ENCODE peak calls at places on chromosome 20, in five cellular contexts. One of them, this sample, is unnamed.
A peak's percentile ranks its signal among the peaks of the same experiment; 100 is the strongest.

GRCh38 chr20:35030136-35030535 is 62.5 kb downstream of the TRPC4AP start:
- DNase-seq in cardiac muscle cell: no peak
- DNase-seq in colonic mucosa: no peak
- DNase-seq in lung: no peak
- DNase-seq in upper lobe of right lung: no peak
- DNase-seq in this sample: no peak

GRCh38 chr20:19285424-19285823 is 73.0 kb downstream of the SLC24A3 start:
- DNase-seq in colonic mucosa: no peak
- DNase-seq in cardiac muscle cell: no peak
- DNase-seq in upper lobe of right lung: no peak
- DNase-seq in lung: no peak
- DNase-seq in this sample: no peak

GRCh38 chr20:47466193-47466592 is 35.5 kb upstream of the NCOA3 start:
- DNase-seq in cardiac muscle cell: peak; percentile 57
- DNase-seq in colonic mucosa: no peak
- DNase-seq in upper lobe of right lung: no peak
- DNase-seq in lung: no peak
- DNase-seq in this sample: peak; percentile 16

GRCh38 chr20:36004045-36004444 is 35.7 kb downstream of the CNBD2 start:
- DNase-seq in lung: no peak
- DNase-seq in cardiac muscle cell: peak; percentile 18
- DNase-seq in colonic mucosa: no peak
- DNase-seq in upper lobe of right lung: no peak
- DNase-seq in this sample: no peak

GRCh38 chr20:57381596-57382503 is 9.3 kb upstream of the RBM38 start:
- DNase-seq in colonic mucosa: peak; percentile 94
- DNase-seq in lung: peak; percentile 83
- DNase-seq in cardiac muscle cell: peak; percentile 81
- DNase-seq in upper lobe of right lung: peak; percentile 89
- DNase-seq in this sample: no peak

GRCh38 chr20:49603209-49603627 is 35.3 kb upstream of the PTGIS start:
- DNase-seq in upper lobe of right lung: no peak
- DNase-seq in colonic mucosa: no peak
- DNase-seq in lung: no peak
- DNase-seq in cardiac muscle cell: peak; percentile 83
- DNase-seq in this sample: peak; percentile 90

GRCh38 chr20:10360878-10361277 is 73.1 kb downstream of the MKKS start:
- DNase-seq in lung: no peak
- DNase-seq in upper lobe of right lung: no peak
- DNase-seq in colonic mucosa: no peak
- DNase-seq in cardiac muscle cell: no peak
- DNase-seq in this sample: no peak

GRCh38 chr20:4225778-4226177 is 210.4 kb upstream of the RNF24 start:
- DNase-seq in upper lobe of right lung: no peak
- DNase-seq in colonic mucosa: no peak
- DNase-seq in lung: no peak
- DNase-seq in cardiac muscle cell: peak; percentile 97
- DNase-seq in this sample: peak; percentile 73

GRCh38 chr20:23270427-23270911 is 80.1 kb upstream of the NXT1 start:
- DNase-seq in cardiac muscle cell: peak; percentile 84
- DNase-seq in lung: no peak
- DNase-seq in upper lobe of right lung: no peak
- DNase-seq in colonic mucosa: no peak
- DNase-seq in this sample: no peak

GRCh38 chr20:38726849-38727601 is 2.7 kb downstream of the SLC32A1 start:
- DNase-seq in lung: no peak
- DNase-seq in cardiac muscle cell: peak; percentile 29
- DNase-seq in colonic mucosa: peak; percentile 30
- DNase-seq in upper lobe of right lung: no peak
- DNase-seq in this sample: no peak

GRCh38 chr20:57457243-57457761 is 66.1 kb downstream of the RBM38 start:
- DNase-seq in upper lobe of right lung: no peak
- DNase-seq in lung: no peak
- DNase-seq in colonic mucosa: no peak
- DNase-seq in cardiac muscle cell: no peak
- DNase-seq in this sample: no peak

GRCh38 chr20:49590163-49591017 is 22.5 kb upstream of the PTGIS start:
- DNase-seq in cardiac muscle cell: no peak
- DNase-seq in lung: no peak
- DNase-seq in upper lobe of right lung: no peak
- DNase-seq in colonic mucosa: no peak
- DNase-seq in this sample: no peak

GRCh38 chr20:57564180-57564802 is 3.4 kb downstream of the PCK1 start:
- DNase-seq in lung: no peak
- DNase-seq in colonic mucosa: no peak
- DNase-seq in upper lobe of right lung: no peak
- DNase-seq in cardiac muscle cell: no peak
- DNase-seq in this sample: no peak

GRCh38 chr20:37828584-37829527 is 74.1 kb upstream of the VSTM2L start:
- DNase-seq in colonic mucosa: no peak
- DNase-seq in cardiac muscle cell: no peak
- DNase-seq in lung: no peak
- DNase-seq in upper lobe of right lung: no peak
- DNase-seq in this sample: no peak

GRCh38 chr20:50317644-50318043 is 127.0 kb downstream of the CEBPB start:
- DNase-seq in cardiac muscle cell: no peak
- DNase-seq in upper lobe of right lung: peak; percentile 62
- DNase-seq in colonic mucosa: no peak
- DNase-seq in lung: no peak
- DNase-seq in this sample: no peak

GRCh38 chr20:56166781-56167465 is 81.6 kb upstream of the MC3R start:
- DNase-seq in colonic mucosa: no peak
- DNase-seq in cardiac muscle cell: no peak
- DNase-seq in lung: no peak
- DNase-seq in upper lobe of right lung: no peak
- DNase-seq in this sample: no peak

GRCh38 chr20:56175884-56176283 is 72.6 kb upstream of the MC3R start:
- DNase-seq in upper lobe of right lung: no peak
- DNase-seq in lung: no peak
- DNase-seq in colonic mucosa: no peak
- DNase-seq in cardiac muscle cell: no peak
- DNase-seq in this sample: no peak

GRCh38 chr20:56174416-56174815 is 74.1 kb upstream of the MC3R start:
- DNase-seq in cardiac muscle cell: no peak
- DNase-seq in colonic mucosa: no peak
- DNase-seq in upper lobe of right lung: no peak
- DNase-seq in lung: no peak
- DNase-seq in this sample: no peak

GRCh38 chr20:56171087-56172012 is 77.2 kb upstream of the MC3R start:
- DNase-seq in colonic mucosa: no peak
- DNase-seq in cardiac muscle cell: no peak
- DNase-seq in upper lobe of right lung: no peak
- DNase-seq in lung: no peak
- DNase-seq in this sample: no peak
- TF ChIP-seq CTCF in colonic mucosa: no peak
- TF ChIP-seq CTCF in cardiac muscle cell: no peak
- TF ChIP-seq CTCF in upper lobe of right lung: peak; percentile 40
- TF ChIP-seq CTCF in lung: no peak
- TF ChIP-seq CTCF in this sample: no peak

DNA sequence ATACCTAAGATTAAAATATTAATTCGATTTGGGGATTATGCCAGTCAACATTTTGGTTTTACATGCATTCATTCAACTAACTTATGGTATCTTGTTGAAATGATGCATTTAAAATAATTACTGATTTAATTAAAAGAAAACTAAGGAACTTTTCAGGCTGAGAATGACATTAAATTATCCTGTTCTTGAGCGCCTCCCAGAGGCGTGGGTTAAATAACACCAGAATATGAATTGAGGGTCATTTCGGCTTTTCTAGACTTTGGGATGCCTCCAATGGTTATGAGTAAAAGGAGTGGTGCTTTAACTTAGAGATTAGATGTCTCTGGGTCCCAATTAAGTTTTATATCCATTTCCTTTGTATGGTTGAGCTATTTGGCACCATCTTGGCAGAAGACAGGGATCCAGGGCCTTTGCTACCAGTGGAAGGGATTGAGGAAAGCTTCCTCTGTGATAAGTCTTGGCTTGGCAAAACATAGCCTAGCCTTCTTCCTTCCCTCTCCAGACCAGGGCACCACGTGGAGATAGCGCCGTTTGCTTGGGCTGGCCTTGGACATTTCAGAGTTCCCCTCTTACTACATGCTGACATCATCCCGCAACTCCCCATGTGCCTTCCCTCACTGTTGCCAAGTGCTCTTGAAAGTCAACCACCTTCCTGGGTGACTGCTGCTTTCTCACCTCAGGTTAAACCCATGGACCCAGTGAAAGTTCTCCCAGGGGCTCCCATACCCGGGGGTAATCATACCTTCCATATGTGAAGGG is 28.7 kb downstream of the GNAS start:
- DNase-seq in lung: no peak
- DNase-seq in upper lobe of right lung: no peak
- DNase-seq in colonic mucosa: no peak
- DNase-seq in cardiac muscle cell: no peak
- DNase-seq in this sample: no peak
- TF ChIP-seq CTCF in lung: no peak
- TF ChIP-seq CTCF in upper lobe of right lung: no peak
- TF ChIP-seq CTCF in colonic mucosa: no peak
- TF ChIP-seq CTCF in cardiac muscle cell: peak; percentile 24
- TF ChIP-seq CTCF in this sample: no peak

GRCh38 chr20:52137850-52138249 is 53.7 kb downstream of the ZFP64 start:
- DNase-seq in lung: no peak
- DNase-seq in colonic mucosa: no peak
- DNase-seq in cardiac muscle cell: no peak
- DNase-seq in upper lobe of right lung: no peak
- DNase-seq in this sample: no peak
- TF ChIP-seq CTCF in lung: no peak
- TF ChIP-seq CTCF in colonic mucosa: no peak
- TF ChIP-seq CTCF in cardiac muscle cell: no peak
- TF ChIP-seq CTCF in upper lobe of right lung: no peak
- TF ChIP-seq CTCF in this sample: no peak

DNA sequence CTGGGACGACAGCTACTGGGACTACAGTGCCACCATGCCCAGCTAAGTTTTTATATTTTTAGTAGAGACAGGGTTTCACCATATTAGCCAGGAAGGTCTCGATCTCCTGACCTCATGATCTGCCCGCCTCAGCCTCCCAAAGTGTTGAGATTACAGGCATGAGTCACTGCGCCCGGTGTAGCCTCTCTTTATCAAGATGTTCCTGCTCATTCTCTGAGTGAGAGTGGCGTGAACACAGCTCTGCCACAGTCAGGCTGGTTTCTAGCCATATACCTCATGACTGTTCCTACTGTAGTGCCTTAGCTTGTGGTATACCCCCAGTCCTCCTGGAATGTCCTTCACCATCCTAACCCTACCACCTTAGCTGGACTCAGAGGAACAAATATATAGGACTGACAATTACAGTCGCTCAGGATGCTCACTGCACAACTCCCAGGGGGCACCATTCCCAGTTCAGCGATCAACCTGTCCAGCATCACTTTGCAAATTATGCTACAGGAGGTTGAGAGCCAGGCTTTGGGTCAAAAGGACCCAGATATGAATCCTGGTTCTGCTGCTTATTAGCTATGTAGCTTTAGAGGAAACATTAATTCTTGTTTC is 86.3 kb downstream of the CHMP4B start:
- DNase-seq in colonic mucosa: no peak
- DNase-seq in upper lobe of right lung: no peak
- DNase-seq in lung: no peak
- DNase-seq in cardiac muscle cell: peak; percentile 44
- DNase-seq in this sample: no peak
- TF ChIP-seq CTCF in colonic mucosa: no peak
- TF ChIP-seq CTCF in upper lobe of right lung: peak; percentile 34
- TF ChIP-seq CTCF in lung: no peak
- TF ChIP-seq CTCF in cardiac muscle cell: no peak
- TF ChIP-seq CTCF in this sample: no peak

DNA sequence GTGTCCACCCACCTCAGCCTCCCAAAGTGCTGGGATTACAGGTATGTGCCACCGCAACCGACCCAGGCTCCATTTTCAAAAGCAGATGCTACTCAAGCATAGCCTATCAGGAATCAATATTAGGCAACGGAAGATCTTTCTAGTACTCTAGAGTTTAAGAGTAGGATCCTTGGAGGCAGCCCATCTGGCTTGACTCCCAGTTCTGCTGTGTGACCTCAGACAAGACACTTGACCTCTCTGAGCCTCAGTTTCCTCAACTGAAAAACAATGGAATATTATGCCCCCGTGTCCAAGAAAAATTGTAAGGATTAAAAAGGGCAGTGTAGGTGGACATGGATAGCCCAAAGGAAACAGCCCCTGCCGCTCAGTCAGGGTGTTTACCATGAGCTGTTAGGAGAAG is 14.5 kb downstream of the ADA start:
- DNase-seq in cardiac muscle cell: no peak
- DNase-seq in colonic mucosa: no peak
- DNase-seq in lung: no peak
- DNase-seq in upper lobe of right lung: no peak
- DNase-seq in this sample: no peak
- TF ChIP-seq CTCF in cardiac muscle cell: no peak
- TF ChIP-seq CTCF in colonic mucosa: no peak
- TF ChIP-seq CTCF in lung: no peak
- TF ChIP-seq CTCF in upper lobe of right lung: no peak
- TF ChIP-seq CTCF in this sample: no peak

GRCh38 chr20:17806739-17807441 is 107.1 kb downstream of the BANF2 start:
- DNase-seq in cardiac muscle cell: peak; percentile 98
- DNase-seq in lung: peak; percentile 38
- DNase-seq in upper lobe of right lung: no peak
- DNase-seq in colonic mucosa: peak; percentile 46
- DNase-seq in this sample: peak; percentile 41

GRCh38 chr20:17808357-17808756 is 108.6 kb downstream of the BANF2 start:
- DNase-seq in cardiac muscle cell: peak; percentile 72
- DNase-seq in upper lobe of right lung: no peak
- DNase-seq in colonic mucosa: peak; percentile 52
- DNase-seq in lung: peak; percentile 46
- DNase-seq in this sample: peak; percentile 48

GRCh38 chr20:17808782-17809181 is 109.0 kb downstream of the BANF2 start:
- DNase-seq in colonic mucosa: no peak
- DNase-seq in lung: no peak
- DNase-seq in upper lobe of right lung: no peak
- DNase-seq in cardiac muscle cell: no peak
- DNase-seq in this sample: no peak

GRCh38 chr20:17806107-17806506 is 106.3 kb downstream of the BANF2 start:
- DNase-seq in lung: no peak
- DNase-seq in colonic mucosa: no peak
- DNase-seq in cardiac muscle cell: no peak
- DNase-seq in upper lobe of right lung: no peak
- DNase-seq in this sample: no peak

GRCh38 chr20:17807670-17808069 is 107.9 kb downstream of the BANF2 start:
- DNase-seq in lung: no peak
- DNase-seq in cardiac muscle cell: peak; percentile 20
- DNase-seq in colonic mucosa: no peak
- DNase-seq in upper lobe of right lung: no peak
- DNase-seq in this sample: no peak
- TF ChIP-seq CTCF in lung: no peak
- TF ChIP-seq CTCF in cardiac muscle cell: no peak
- TF ChIP-seq CTCF in colonic mucosa: no peak
- TF ChIP-seq CTCF in upper lobe of right lung: no peak
- TF ChIP-seq CTCF in this sample: no peak

DNA sequence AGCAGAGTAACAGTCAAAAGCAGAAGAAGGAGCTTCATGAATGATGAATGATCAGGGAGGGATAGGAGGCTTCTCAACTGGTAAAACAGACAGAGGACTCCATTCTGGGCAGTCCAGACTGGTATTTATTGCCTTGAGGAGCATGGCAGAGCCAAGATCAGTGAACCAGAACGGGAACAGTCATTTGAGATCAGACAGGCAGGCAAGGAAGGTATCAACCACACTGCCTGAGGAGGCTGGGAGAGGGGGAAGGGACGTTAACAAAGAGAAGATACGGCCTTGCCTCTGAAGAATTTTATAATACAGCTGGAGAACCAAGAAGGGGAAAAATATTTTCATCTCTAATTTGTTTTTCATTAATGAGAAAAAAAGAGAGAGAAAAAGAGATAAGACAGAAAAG is at the start of gene DEFB121:
- DNase-seq in cardiac muscle cell: no peak
- DNase-seq in upper lobe of right lung: no peak
- DNase-seq in colonic mucosa: no peak
- DNase-seq in lung: no peak
- DNase-seq in this sample: no peak
- TF ChIP-seq CTCF in cardiac muscle cell: no peak
- TF ChIP-seq CTCF in upper lobe of right lung: no peak
- TF ChIP-seq CTCF in colonic mucosa: no peak
- TF ChIP-seq CTCF in lung: no peak
- TF ChIP-seq CTCF in this sample: no peak

GRCh38 chr20:9354579-9354978 is 159.8 kb upstream of the LAMP5 start:
- DNase-seq in colonic mucosa: no peak
- DNase-seq in cardiac muscle cell: no peak
- DNase-seq in upper lobe of right lung: no peak
- DNase-seq in lung: no peak
- DNase-seq in this sample: no peak
- TF ChIP-seq CTCF in colonic mucosa: no peak
- TF ChIP-seq CTCF in cardiac muscle cell: no peak
- TF ChIP-seq CTCF in upper lobe of right lung: no peak
- TF ChIP-seq CTCF in lung: no peak
- TF ChIP-seq CTCF in this sample: no peak